ENCODE peak calls at places on chromosomes 7 and 10, in six cellular contexts. One of them, this sample, is unnamed.
A peak's percentile ranks its signal among the peaks of the same experiment; 100 is the strongest.

GRCh38 chr10:86403183-86403797 is 36.7 kb upstream of the GRID1 start:
- DNase-seq in Karpas-422: no peak
- DNase-seq in transverse colon: no peak
- DNase-seq in aorta: no peak
- DNase-seq in adipocyte: no peak
- DNase-seq in uterus: no peak
- DNase-seq in this sample: no peak

GRCh38 chr7:129443612-129444011 is 9.4 kb downstream of the STRIP2 start:
- DNase-seq in Karpas-422: no peak
- DNase-seq in transverse colon: no peak
- DNase-seq in aorta: no peak
- DNase-seq in adipocyte: no peak
- DNase-seq in uterus: no peak
- DNase-seq in this sample: peak; percentile 26

GRCh38 chr7:121011401-121011800 is 22.9 kb downstream of the CPED1 start:
- DNase-seq in Karpas-422: no peak
- DNase-seq in transverse colon: no peak
- DNase-seq in aorta: no peak
- DNase-seq in adipocyte: peak; percentile 46
- DNase-seq in uterus: no peak
- DNase-seq in this sample: no peak

GRCh38 chr10:1109795-1110673 is 53.8 kb downstream of the WDR37 start:
- DNase-seq in Karpas-422: peak; percentile 73
- DNase-seq in transverse colon: peak; percentile 83
- DNase-seq in aorta: no peak
- DNase-seq in adipocyte: peak; percentile 37
- DNase-seq in uterus: peak; percentile 32
- DNase-seq in this sample: no peak

GRCh38 chr10:12592967-12593366 is 243.6 kb downstream of the CAMK1D start:
- DNase-seq in Karpas-422: no peak
- DNase-seq in transverse colon: no peak
- DNase-seq in aorta: no peak
- DNase-seq in adipocyte: no peak
- DNase-seq in uterus: no peak
- DNase-seq in this sample: no peak

GRCh38 chr10:30538086-30538485 is 91.5 kb downstream of the LYZL2 start:
- DNase-seq in Karpas-422: no peak
- DNase-seq in transverse colon: no peak
- DNase-seq in aorta: no peak
- DNase-seq in adipocyte: no peak
- DNase-seq in uterus: no peak
- DNase-seq in this sample: no peak

GRCh38 chr10:100327007-100327700 is 2.9 kb downstream of the PKD2L1 start:
- DNase-seq in Karpas-422: no peak
- DNase-seq in transverse colon: peak; percentile 23
- DNase-seq in aorta: peak; percentile 57
- DNase-seq in adipocyte: peak; percentile 41
- DNase-seq in uterus: no peak
- DNase-seq in this sample: no peak

GRCh38 chr10:73910764-73911552 is at the start of gene PLAU:
- DNase-seq in Karpas-422: peak; percentile 82
- DNase-seq in transverse colon: peak; percentile 44
- DNase-seq in aorta: peak; percentile 82
- DNase-seq in adipocyte: peak; percentile 61
- DNase-seq in uterus: no peak
- DNase-seq in this sample: peak; percentile 15

GRCh38 chr7:158074896-158075632 is 512.6 kb downstream of the PTPRN2 start:
- DNase-seq in Karpas-422: no peak
- DNase-seq in transverse colon: no peak
- DNase-seq in aorta: no peak
- DNase-seq in adipocyte: no peak
- DNase-seq in uterus: no peak
- DNase-seq in this sample: no peak

GRCh38 chr7:137755846-137756685 is 90.7 kb downstream of the DGKI start:
- DNase-seq in Karpas-422: no peak
- DNase-seq in transverse colon: no peak
- DNase-seq in aorta: no peak
- DNase-seq in adipocyte: no peak
- DNase-seq in uterus: no peak
- DNase-seq in this sample: no peak

GRCh38 chr7:151260471-151260870 is 12.0 kb upstream of the SMARCD3 start:
- DNase-seq in Karpas-422: no peak
- DNase-seq in transverse colon: no peak
- DNase-seq in aorta: no peak
- DNase-seq in adipocyte: no peak
- DNase-seq in uterus: no peak
- DNase-seq in this sample: no peak

GRCh38 chr7:41715000-41715399 is 12.1 kb upstream of the INHBA start:
- DNase-seq in Karpas-422: no peak
- DNase-seq in transverse colon: no peak
- DNase-seq in aorta: no peak
- DNase-seq in adipocyte: no peak
- DNase-seq in uterus: no peak
- DNase-seq in this sample: no peak

GRCh38 chr7:139457153-139457946 is 26.1 kb downstream of the KLRG2 start:
- DNase-seq in Karpas-422: no peak
- DNase-seq in transverse colon: no peak
- DNase-seq in aorta: no peak
- DNase-seq in adipocyte: peak; percentile 29
- DNase-seq in uterus: no peak
- DNase-seq in this sample: no peak

GRCh38 chr7:155218276-155219153 is 79.2 kb upstream of the INSIG1 start:
- DNase-seq in Karpas-422: no peak
- DNase-seq in transverse colon: no peak
- DNase-seq in aorta: peak; percentile 20
- DNase-seq in adipocyte: no peak
- DNase-seq in uterus: no peak
- DNase-seq in this sample: no peak

GRCh38 chr10:73251683-73252444 is 580 bp downstream of the MRPS16 start:
- DNase-seq in Karpas-422: no peak
- DNase-seq in transverse colon: no peak
- DNase-seq in aorta: no peak
- DNase-seq in adipocyte: peak; percentile 16
- DNase-seq in uterus: no peak
- DNase-seq in this sample: no peak

GRCh38 chr10:59880976-59881510 is 25.3 kb downstream of the CCDC6 start:
- DNase-seq in Karpas-422: no peak
- DNase-seq in transverse colon: no peak
- DNase-seq in aorta: no peak
- DNase-seq in adipocyte: no peak
- DNase-seq in uterus: no peak
- DNase-seq in this sample: no peak

GRCh38 chr10:24962998-24963397 is 10.6 kb upstream of the PRTFDC1 start:
- DNase-seq in Karpas-422: no peak
- DNase-seq in transverse colon: no peak
- DNase-seq in aorta: no peak
- DNase-seq in adipocyte: no peak
- DNase-seq in uterus: no peak
- DNase-seq in this sample: peak; percentile 52

GRCh38 chr7:30521532-30521931 is 16.9 kb upstream of the GGCT start:
- DNase-seq in Karpas-422: no peak
- DNase-seq in transverse colon: no peak
- DNase-seq in aorta: peak; percentile 69
- DNase-seq in adipocyte: peak; percentile 4
- DNase-seq in uterus: peak; percentile 55
- DNase-seq in this sample: no peak

GRCh38 chr10:36266923-36267322 is 624.8 kb upstream of the FZD8 start:
- DNase-seq in Karpas-422: no peak
- DNase-seq in transverse colon: no peak
- DNase-seq in aorta: no peak
- DNase-seq in adipocyte: no peak
- DNase-seq in uterus: no peak
- DNase-seq in this sample: no peak

GRCh38 chr7:125747966-125748365 is 818.3 kb upstream of the POT1 start:
- DNase-seq in Karpas-422: no peak
- DNase-seq in transverse colon: no peak
- DNase-seq in aorta: no peak
- DNase-seq in adipocyte: no peak
- DNase-seq in uterus: no peak
- DNase-seq in this sample: no peak

GRCh38 chr7:155333346-155334234 is 35.9 kb downstream of the INSIG1 start:
- DNase-seq in Karpas-422: peak; percentile 33
- DNase-seq in transverse colon: no peak
- DNase-seq in aorta: no peak
- DNase-seq in adipocyte: no peak
- DNase-seq in uterus: no peak
- DNase-seq in this sample: no peak

GRCh38 chr7:43038229-43038628 is 74.2 kb upstream of the HECW1 start:
- DNase-seq in Karpas-422: no peak
- DNase-seq in transverse colon: no peak
- DNase-seq in aorta: no peak
- DNase-seq in adipocyte: peak; percentile 83
- DNase-seq in uterus: no peak
- DNase-seq in this sample: no peak

GRCh38 chr7:37424995-37425394 is 23.7 kb downstream of the ELMO1 start:
- DNase-seq in Karpas-422: no peak
- DNase-seq in transverse colon: no peak
- DNase-seq in aorta: no peak
- DNase-seq in adipocyte: no peak
- DNase-seq in uterus: no peak
- DNase-seq in this sample: no peak

GRCh38 chr7:116433246-116433645 is 66.3 kb upstream of the CAV2 start:
- DNase-seq in Karpas-422: no peak
- DNase-seq in transverse colon: no peak
- DNase-seq in aorta: no peak
- DNase-seq in adipocyte: peak; percentile 69
- DNase-seq in uterus: no peak
- DNase-seq in this sample: no peak

GRCh38 chr7:116429986-116430619 is 69.4 kb upstream of the CAV2 start:
- DNase-seq in Karpas-422: no peak
- DNase-seq in transverse colon: no peak
- DNase-seq in aorta: no peak
- DNase-seq in adipocyte: no peak
- DNase-seq in uterus: no peak
- DNase-seq in this sample: no peak

GRCh38 chr7:116434820-116435341 is 64.7 kb upstream of the CAV2 start:
- DNase-seq in Karpas-422: no peak
- DNase-seq in transverse colon: no peak
- DNase-seq in aorta: no peak
- DNase-seq in adipocyte: peak; percentile 63
- DNase-seq in uterus: no peak
- DNase-seq in this sample: no peak

GRCh38 chr7:116432517-116432916 is 67.0 kb upstream of the CAV2 start:
- DNase-seq in Karpas-422: no peak
- DNase-seq in transverse colon: no peak
- DNase-seq in aorta: no peak
- DNase-seq in adipocyte: no peak
- DNase-seq in uterus: no peak
- DNase-seq in this sample: no peak

DNA sequence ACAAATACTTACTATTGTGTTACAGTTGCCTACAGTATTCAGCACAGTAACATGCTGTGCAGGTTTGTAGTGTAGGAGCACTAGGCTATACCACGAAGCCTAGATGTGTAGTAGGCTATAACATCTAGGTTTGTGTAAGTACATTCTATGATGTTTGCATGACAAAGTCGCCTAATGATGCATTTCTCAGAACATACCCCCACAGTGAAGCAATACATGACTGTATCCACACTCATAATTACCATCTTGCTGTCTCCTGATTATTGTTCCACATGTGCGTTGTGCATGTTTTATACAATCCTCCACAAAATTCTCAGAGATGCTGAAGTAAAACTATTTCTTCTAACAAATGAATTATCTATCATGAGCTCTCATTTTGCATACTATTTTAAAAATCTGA is 67.8 kb upstream of the CAV2 start:
- DNase-seq in Karpas-422: no peak
- DNase-seq in transverse colon: no peak
- DNase-seq in aorta: no peak
- DNase-seq in adipocyte: no peak
- DNase-seq in uterus: no peak
- DNase-seq in this sample: no peak
- H3K4me1 ChIP-seq in Karpas-422: no peaks in the 10 kb centered on the region
- H3K4me1 ChIP-seq in transverse colon: peaks cover 5% of the 10 kb centered on the region
- H3K4me1 ChIP-seq in aorta: no peaks in the 10 kb centered on the region
- H3K4me1 ChIP-seq in adipocyte: peaks cover 35% of the 10 kb centered on the region
- H3K4me1 ChIP-seq in uterus: no peaks in the 10 kb centered on the region
- H3K4me1 ChIP-seq in this sample: no peaks in the 10 kb centered on the region

GRCh38 chr10:50063100-50063499 is 4.7 kb upstream of the WASHC2A start:
- DNase-seq in Karpas-422: no peak
- DNase-seq in transverse colon: no peak
- DNase-seq in aorta: no peak
- DNase-seq in adipocyte: no peak
- DNase-seq in uterus: no peak
- DNase-seq in this sample: no peak
- H3K4me1 ChIP-seq in Karpas-422: no peaks in the 10 kb centered on the region
- H3K4me1 ChIP-seq in transverse colon: no peaks in the 10 kb centered on the region
- H3K4me1 ChIP-seq in aorta: no peaks in the 10 kb centered on the region
- H3K4me1 ChIP-seq in adipocyte: no peaks in the 10 kb centered on the region
- H3K4me1 ChIP-seq in uterus: no peaks in the 10 kb centered on the region
- H3K4me1 ChIP-seq in this sample: no peaks in the 10 kb centered on the region

DNA sequence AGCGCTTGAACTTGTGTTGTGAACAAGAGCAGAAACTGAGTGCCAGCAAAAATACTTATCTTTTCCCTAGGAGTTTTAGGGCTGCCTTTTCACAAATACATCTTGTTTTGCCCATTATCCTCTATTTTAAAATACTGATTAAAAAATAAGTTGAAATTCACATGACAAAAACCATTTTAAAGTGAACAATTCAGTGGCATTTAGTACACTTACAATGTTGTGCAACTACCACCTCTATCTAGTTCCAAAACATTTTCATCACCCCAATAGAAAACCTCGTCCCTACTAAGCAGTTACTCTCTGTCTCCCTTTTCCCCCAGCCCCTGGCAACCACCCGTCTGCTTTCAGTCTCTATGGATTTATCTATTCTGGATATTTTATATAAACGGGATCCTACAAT is 1.4 kb downstream of the WBP1L start:
- DNase-seq in Karpas-422: no peak
- DNase-seq in transverse colon: no peak
- DNase-seq in aorta: no peak
- DNase-seq in adipocyte: no peak
- DNase-seq in uterus: no peak
- DNase-seq in this sample: no peak
- H3K4me1 ChIP-seq in Karpas-422: peaks cover 15% of the 10 kb centered on the region
- H3K4me1 ChIP-seq in transverse colon: peaks cover 21% of the 10 kb centered on the region
- H3K4me1 ChIP-seq in aorta: no peaks in the 10 kb centered on the region
- H3K4me1 ChIP-seq in adipocyte: peaks cover 23% of the 10 kb centered on the region
- H3K4me1 ChIP-seq in uterus: peaks cover 4% of the 10 kb centered on the region
- H3K4me1 ChIP-seq in this sample: peaks cover 21% of the 10 kb centered on the region

GRCh38 chr10:71828702-71829101 is 22.3 kb downstream of the PSAP start:
- DNase-seq in Karpas-422: no peak
- DNase-seq in transverse colon: no peak
- DNase-seq in aorta: no peak
- DNase-seq in adipocyte: no peak
- DNase-seq in uterus: no peak
- DNase-seq in this sample: no peak

GRCh38 chr10:71831646-71832552 is 19.2 kb downstream of the PSAP start:
- DNase-seq in Karpas-422: no peak
- DNase-seq in transverse colon: peak; percentile 42
- DNase-seq in aorta: no peak
- DNase-seq in adipocyte: peak; percentile 10
- DNase-seq in uterus: no peak
- DNase-seq in this sample: no peak

GRCh38 chr10:71832967-71833366 is 18.1 kb downstream of the PSAP start:
- DNase-seq in Karpas-422: no peak
- DNase-seq in transverse colon: no peak
- DNase-seq in aorta: no peak
- DNase-seq in adipocyte: no peak
- DNase-seq in uterus: no peak
- DNase-seq in this sample: no peak

GRCh38 chr10:71829171-71829570 is 21.9 kb downstream of the PSAP start:
- DNase-seq in Karpas-422: peak; percentile 50
- DNase-seq in transverse colon: no peak
- DNase-seq in aorta: peak; percentile 83
- DNase-seq in adipocyte: peak; percentile 35
- DNase-seq in uterus: no peak
- DNase-seq in this sample: no peak

GRCh38 chr10:71830726-71831125 is 20.3 kb downstream of the PSAP start:
- DNase-seq in Karpas-422: no peak
- DNase-seq in transverse colon: no peak
- DNase-seq in aorta: no peak
- DNase-seq in adipocyte: no peak
- DNase-seq in uterus: no peak
- DNase-seq in this sample: no peak
- H3K4me1 ChIP-seq in Karpas-422: peaks cover 20% of the 10 kb centered on the region
- H3K4me1 ChIP-seq in transverse colon: peaks cover under 1% of the 10 kb centered on the region
- H3K4me1 ChIP-seq in aorta: no peaks in the 10 kb centered on the region
- H3K4me1 ChIP-seq in adipocyte: peaks cover 32% of the 10 kb centered on the region
- H3K4me1 ChIP-seq in uterus: no peaks in the 10 kb centered on the region
- H3K4me1 ChIP-seq in this sample: peaks cover 2% of the 10 kb centered on the region